ENCODE peak calls at places on chromosomes 7 and 10, in ten cellular contexts. O is transverse colon; T is sigmoid colon; F is psoas muscle; W is substantia nigra; P is right atrium auricular region; S is CD4-positive, CD25-positive, alpha-beta regulatory T cell; H is CD4-positive, alpha-beta T cell; B is GM12878; J is Panc1. N is an unnamed sample.

GRCh38 chr7:97128736-97129135 is 11.2 kb downstream of the SDHAF3 start:
- DNase-seq in O (no peak), F (no peak), J (no peak), P (no peak), T (no peak), S (no peak), H (no peak), B (no peak), W (no peak), N (no peak)

GRCh38 chr7:133511708-133512107 is 258.8 kb downstream of the EXOC4 start:
- DNase-seq in O (no peak), F (no peak), T (no peak), S (no peak), H (no peak), J (no peak), P (no peak), B (no peak), W (no peak), N (no peak)

GRCh38 chr7:22350466-22351328 is 6.3 kb downstream of the RAPGEF5 start:
- DNase-seq in H (no peak), J (no peak), W (no peak), P (no peak), B (peak), O (no peak), F (no peak), T (no peak), S (no peak), N (no peak)

GRCh38 chr7:27412164-27412563 is 169.6 kb downstream of the EVX1 start:
- DNase-seq in T (no peak), S (no peak), O (no peak), B (no peak), J (no peak), W (no peak), H (no peak), P (no peak), F (no peak), N (no peak)

GRCh38 chr7:100897111-100897608 is 1.5 kb upstream of the ACHE start:
- DNase-seq in T (no peak), S (peak), H (no peak), J (no peak), P (no peak), W (peak), O (peak), F (peak), B (no peak), N (no peak)

GRCh38 chr10:16787361-16787791 is 29.8 kb downstream of the RSU1 start:
- DNase-seq in B (no peak), J (no peak), T (no peak), O (no peak), P (no peak), W (no peak), S (peak), H (peak), F (no peak), N (no peak)

GRCh38 chr7:52973126-52973525 is 62.3 kb upstream of the POM121L12 start:
- DNase-seq in T (no peak), W (no peak), B (no peak), H (no peak), O (no peak), J (no peak), S (no peak), P (no peak), F (no peak), N (no peak)

GRCh38 chr10:6054884-6055283 is 7.3 kb downstream of the IL2RA start:
- DNase-seq in T (peak), F (no peak), P (no peak), B (no peak), H (no peak), W (no peak), O (no peak), J (no peak), S (no peak), N (no peak)

GRCh38 chr10:93954726-93955363 is 38.9 kb upstream of the PLCE1 start:
- DNase-seq in F (no peak), J (peak), W (no peak), H (no peak), T (no peak), P (no peak), S (no peak), B (no peak), O (no peak), N (peak)

GRCh38 chr7:88835147-88835728 is 39.7 kb upstream of the TEX47 start:
- DNase-seq in H (no peak), W (no peak), P (no peak), F (no peak), B (peak), T (no peak), O (no peak), J (peak), S (no peak), N (no peak)

GRCh38 chr10:82221750-82222149 is 346.8 kb downstream of the NRG3 start:
- DNase-seq in W (no peak), H (no peak), F (no peak), P (no peak), T (no peak), S (no peak), J (no peak), O (peak), B (no peak), N (no peak)

GRCh38 chr7:142181966-142182365 is 70.4 kb downstream of the MGAM2 start:
- DNase-seq in O (no peak), J (no peak), W (no peak), B (no peak), H (no peak), S (no peak), P (no peak), T (no peak), F (no peak), N (no peak)

GRCh38 chr10:63562857-63563256 is 41.7 kb downstream of the REEP3 start:
- DNase-seq in T (no peak), S (no peak), P (no peak), J (no peak), O (no peak), H (no peak), F (no peak), W (no peak), B (no peak), N (no peak)

GRCh38 chr10:49746626-49747302 is 15.4 kb downstream of the OGDHL start:
- DNase-seq in S (no peak), H (no peak), O (no peak), J (no peak), F (no peak), W (no peak), B (no peak), P (peak), T (no peak), N (no peak)

GRCh38 chr10:97676770-97677581 is 10.1 kb downstream of the AVPI1 start:
- DNase-seq in H (peak), J (peak), W (peak), O (peak), F (no peak), S (peak), T (no peak), B (no peak), P (no peak), N (no peak)

GRCh38 chr10:69043931-69044531 is 43.9 kb upstream of the SRGN start:
- DNase-seq in S (no peak), H (no peak), W (no peak), P (no peak), T (no peak), F (no peak), J (no peak), B (no peak), O (no peak), N (no peak)

GRCh38 chr7:149284343-149284742 is 22.3 kb downstream of the ZNF783 start:
- DNase-seq in F (no peak), T (no peak), J (no peak), S (peak), H (peak), P (no peak), O (peak), W (no peak), B (no peak), N (no peak)

GRCh38 chr7:104956753-104957450 is 57.1 kb upstream of the KMT2E start:
- DNase-seq in H (no peak), J (peak), P (no peak), B (peak), F (no peak), S (no peak), O (no peak), W (no peak), T (no peak), N (peak)

GRCh38 chr7:44283381-44284211 is 41.8 kb downstream of the CAMK2B start:
- DNase-seq in T (peak), P (no peak), J (no peak), S (no peak), H (no peak), O (peak), W (no peak), B (no peak), F (peak), N (no peak)

GRCh38 chr10:24908793-24909423 is 43.5 kb downstream of the PRTFDC1 start:
- DNase-seq in S (no peak), O (no peak), F (no peak), B (no peak), H (no peak), T (no peak), J (no peak), P (no peak), W (no peak), N (no peak)

GRCh38 chr7:30931161-30931926 is 19.7 kb downstream of the AQP1 start:
- DNase-seq in S (no peak), T (peak), F (peak), P (peak), B (no peak), J (no peak), H (no peak), O (no peak), W (no peak), N (no peak)

GRCh38 chr7:34453150-34453549 is 204.9 kb upstream of the NPSR1 start:
- DNase-seq in W (no peak), T (no peak), H (no peak), P (no peak), F (no peak), S (no peak), B (no peak), J (no peak), O (no peak), N (no peak)

GRCh38 chr7:104943502-104944343 is 70.3 kb upstream of the KMT2E start:
- DNase-seq in S (peak), O (peak), T (peak), F (no peak), W (no peak), J (no peak), B (peak), H (peak), P (peak), N (no peak)

GRCh38 chr7:130294314-130294713 is 1.4 kb downstream of the CPA4 start:
- DNase-seq in T (no peak), B (no peak), F (no peak), P (no peak), O (no peak), H (no peak), J (no peak), W (no peak), S (no peak), N (peak)

GRCh38 chr10:86868353-86868752 is 89.1 kb downstream of the MMRN2 start:
- DNase-seq in P (no peak), B (no peak), S (no peak), T (no peak), O (no peak), J (no peak), H (no peak), W (no peak), F (no peak), N (no peak)

GRCh38 chr10:80196270-80196949 is 8.9 kb downstream of the ANXA11 start:
- DNase-seq in J (no peak), H (peak), S (peak), B (peak), P (peak), F (peak), T (no peak), W (no peak), O (peak), N (peak)

GRCh38 chr7:41869091-41869490 is 166.2 kb upstream of the INHBA start:
- DNase-seq in B (no peak), T (no peak), W (no peak), J (no peak), H (no peak), S (no peak), F (no peak), O (no peak), P (no peak), N (peak)

GRCh38 chr10:116848912-116849270 is 408 bp upstream of the ENO4 start:
- DNase-seq in J (no peak), W (no peak), B (no peak), P (no peak), O (no peak), S (no peak), H (no peak), T (no peak), F (no peak), N (no peak)

GRCh38 chr10:15748137-15748536 is 28.4 kb upstream of the ITGA8 start:
- DNase-seq in T (no peak), B (no peak), O (peak), W (no peak), P (no peak), H (no peak), F (no peak), J (no peak), S (no peak), N (no peak)
- H3K27ac ChIP-seq in T (no peak), B (no peak), O (no peak), W (no peak), P (no peak), H (no peak), F (no peak), J (no peak), S (no peak), N (no peak)

DNA sequence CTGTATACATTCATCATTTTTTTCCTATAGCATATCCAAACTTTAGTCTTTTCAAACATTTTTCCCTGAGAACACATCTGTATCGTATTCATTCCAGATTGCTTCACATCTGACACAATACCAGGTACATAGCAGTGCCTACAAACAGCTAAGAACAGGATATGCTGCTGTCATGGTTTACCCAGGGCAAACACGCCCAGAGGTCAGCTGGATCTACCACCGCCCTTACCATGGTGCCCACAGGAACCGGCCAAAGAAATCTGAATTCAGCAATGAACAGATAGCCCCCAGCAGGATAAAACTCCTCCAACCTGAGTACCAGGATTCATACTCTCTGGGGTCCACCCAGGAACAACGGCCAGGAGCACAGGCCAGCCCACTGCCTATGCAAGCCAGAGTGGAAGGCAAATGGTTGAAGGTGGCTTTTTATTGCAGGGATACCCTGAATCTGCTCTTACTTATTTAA is 43.0 kb downstream of the TNS3 start:
- DNase-seq in T (no peak), O (no peak), F (no peak), P (no peak), B (no peak), W (no peak), J (no peak), S (no peak), H (no peak), N (no peak)
- H3K27ac ChIP-seq in T (no peak), O (peak), F (no peak), P (no peak), B (no peak), W (no peak), J (peak), S (no peak), H (no peak), N (no peak)

DNA sequence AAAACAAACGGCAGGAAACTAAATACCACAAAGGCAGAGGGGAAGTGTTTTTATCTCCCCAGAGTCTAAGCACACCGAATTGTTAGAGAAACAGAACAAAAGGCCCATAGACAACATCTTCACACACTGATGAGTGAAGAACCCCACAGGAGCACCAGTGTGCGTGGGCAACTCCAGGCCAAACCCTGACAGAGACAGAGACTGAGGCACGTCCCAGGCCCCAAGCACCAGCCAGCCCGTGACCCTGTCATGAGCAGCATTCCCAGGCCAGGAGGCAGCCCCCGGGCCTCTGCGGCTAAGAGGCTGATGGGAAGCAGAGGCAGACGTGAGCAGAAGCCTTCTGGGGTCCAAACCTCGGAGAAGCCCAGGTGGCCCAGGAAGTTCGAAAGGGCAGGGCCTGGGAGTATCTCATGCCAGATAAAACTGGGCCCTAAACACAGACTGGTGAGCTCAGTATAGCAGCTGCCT is 184.4 kb downstream of the TCERG1L start:
- DNase-seq in O (no peak), W (no peak), P (no peak), S (no peak), B (no peak), H (no peak), J (no peak), F (no peak), T (no peak), N (no peak)
- H3K27ac ChIP-seq in O (no peak), W (no peak), P (no peak), S (no peak), B (no peak), H (no peak), J (no peak), F (no peak), T (no peak), N (no peak)

DNA sequence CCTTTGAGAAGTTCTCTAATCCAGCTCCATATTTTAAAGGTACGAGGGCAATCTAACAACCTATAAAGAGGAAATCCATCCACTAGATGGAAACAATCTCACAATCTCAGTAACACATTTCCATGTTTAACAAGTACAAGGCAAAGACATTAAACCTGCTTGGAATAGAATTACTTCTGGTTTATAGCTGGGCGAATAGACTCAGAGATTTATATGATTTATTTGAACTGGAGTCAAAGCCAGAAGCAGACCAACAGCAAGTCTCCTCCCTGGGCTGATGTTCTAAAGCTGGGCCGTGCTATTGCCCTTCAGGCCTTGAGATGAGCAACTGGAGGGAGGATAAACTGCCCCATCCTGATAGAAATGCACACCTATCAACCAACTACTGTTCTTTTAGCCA is 25.3 kb downstream of the SLC26A3 start:
- DNase-seq in T (peak), P (no peak), B (no peak), S (no peak), J (no peak), H (no peak), O (peak), W (no peak), F (no peak), N (no peak)
- H3K27ac ChIP-seq in T (peak), P (no peak), B (no peak), S (no peak), J (no peak), H (no peak), O (peak), W (no peak), F (no peak), N (no peak)

GRCh38 chr10:13392701-13393100 is 44.6 kb upstream of the SEPHS1 start:
- DNase-seq in O (no peak), F (no peak), J (no peak), P (no peak), W (no peak), B (no peak), H (no peak), S (no peak), T (no peak), N (no peak)

GRCh38 chr10:13396369-13396768 is 48.3 kb upstream of the SEPHS1 start:
- DNase-seq in T (no peak), P (no peak), B (no peak), J (no peak), W (no peak), S (no peak), O (no peak), H (no peak), F (no peak), N (peak)

GRCh38 chr10:13397052-13397451 is 49.0 kb upstream of the SEPHS1 start:
- DNase-seq in J (no peak), B (no peak), P (no peak), S (no peak), H (no peak), W (no peak), T (no peak), F (no peak), O (no peak), N (no peak)

GRCh38 chr10:13399236-13399635 is 51.1 kb upstream of the SEPHS1 start:
- DNase-seq in P (no peak), J (no peak), H (no peak), F (no peak), O (no peak), W (no peak), S (no peak), T (no peak), B (no peak), N (no peak)

DNA sequence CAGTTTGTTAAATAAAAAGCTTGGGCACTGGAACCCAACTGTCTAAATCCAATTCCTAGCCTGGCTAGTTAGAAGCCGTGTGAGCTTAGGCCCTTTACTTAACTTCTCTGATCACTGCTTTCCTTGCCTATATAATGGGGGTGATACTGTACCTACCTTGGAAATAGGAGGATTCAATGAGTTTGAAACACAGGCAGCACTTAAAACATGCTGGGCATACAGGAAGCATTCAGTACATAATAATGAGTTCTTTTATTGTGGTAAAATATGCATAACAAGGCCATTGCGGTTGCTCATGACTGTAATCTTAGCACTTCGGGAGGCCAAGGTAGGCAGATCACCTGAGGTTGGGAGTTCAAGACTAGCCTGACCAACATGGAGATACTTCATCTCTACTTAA is 47.4 kb upstream of the SEPHS1 start:
- DNase-seq in W (no peak), T (no peak), F (no peak), S (no peak), H (no peak), J (no peak), O (no peak), P (no peak), B (no peak), N (no peak)
- H3K27ac ChIP-seq in W (no peak), T (no peak), F (no peak), S (no peak), H (no peak), J (no peak), O (no peak), P (no peak), B (no peak), N (no peak)

DNA sequence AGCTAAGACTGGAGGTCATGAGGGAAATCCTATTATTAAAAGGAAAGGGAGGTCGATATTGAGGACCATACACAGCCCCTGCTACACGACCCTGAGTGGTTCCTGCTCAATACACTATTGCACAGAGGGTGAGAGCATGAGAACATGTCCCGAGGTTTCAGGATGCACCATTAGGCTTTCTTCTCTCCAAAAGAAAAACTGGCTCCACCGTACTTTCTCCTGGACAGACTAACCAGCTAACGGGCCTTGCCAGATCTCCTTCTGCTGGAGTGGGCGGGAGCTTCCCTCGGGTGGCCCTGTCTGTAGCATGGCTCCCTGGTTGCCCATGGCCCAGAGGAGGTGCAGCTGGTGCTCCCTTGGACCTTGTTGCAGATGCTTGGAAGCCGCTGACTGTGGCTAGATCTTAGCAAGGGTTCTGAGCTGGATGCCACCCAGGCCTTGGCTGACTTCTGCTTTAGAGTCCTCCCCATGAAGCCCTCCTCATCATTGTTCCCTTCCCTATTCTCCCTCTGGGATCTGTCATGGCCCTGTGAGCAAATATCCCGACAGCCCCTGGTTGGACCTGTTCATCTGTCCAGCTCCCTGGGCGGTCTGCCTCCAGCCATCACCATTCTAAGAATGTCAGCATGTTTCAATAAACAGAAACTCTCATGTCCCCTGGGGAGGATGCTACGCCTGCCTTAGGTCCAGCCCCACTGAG is 52.9 kb upstream of the SHH start:
- DNase-seq in P (no peak), H (no peak), T (peak), B (no peak), F (no peak), S (no peak), O (no peak), J (no peak), W (no peak), N (no peak)
- H3K27ac ChIP-seq in P (no peak), H (no peak), T (no peak), B (no peak), F (no peak), S (no peak), O (no peak), J (no peak), W (no peak), N (no peak)